ENCODE peak calls at places on chromosomes 6 and 20, in six cellular contexts. U, R, D, G, Q and S are unnamed samples.

GRCh38 chr6:149225370-149225769 is 92.1 kb upstream of the TAB2 start:
- DNase-seq in U (no peak), Q (no peak), R (no peak), D (no peak), G (no peak), S (no peak)

GRCh38 chr6:157721431-157722229 is 101.4 kb upstream of the SNX9 start:
- DNase-seq in G (no peak), D (no peak), U (no peak), Q (no peak), R (no peak), S (no peak)

GRCh38 chr20:56504373-56505005 is 20.1 kb upstream of the FAM209A start:
- DNase-seq in U (peak), G (peak), Q (no peak), R (no peak), D (no peak), S (no peak)

GRCh38 chr20:4476903-4477302 is 244.8 kb upstream of the PRND start:
- DNase-seq in U (no peak), Q (no peak), R (no peak), G (no peak), D (peak), S (no peak)

GRCh38 chr6:83702077-83702476 is 6.8 kb downstream of the SNAP91 start:
- DNase-seq in R (no peak), U (no peak), D (no peak), Q (no peak), G (no peak), S (no peak)

GRCh38 chr6:100420711-100421110 is 44.0 kb downstream of the SIM1 start:
- DNase-seq in D (no peak), Q (no peak), R (no peak), U (no peak), G (no peak), S (no peak)

GRCh38 chr20:1562622-1563021 is 5.1 kb upstream of the SIRPD start:
- DNase-seq in U (no peak), R (no peak), Q (no peak), D (no peak), G (no peak), S (no peak)

GRCh38 chr6:145960918-145961604 is 3.1 kb downstream of the SHPRH start:
- DNase-seq in D (no peak), Q (no peak), U (peak), G (no peak), R (no peak), S (no peak)

GRCh38 chr6:150732765-150733539 is 132.6 kb upstream of the MTHFD1L start:
- DNase-seq in G (no peak), Q (no peak), R (peak), D (no peak), U (no peak), S (peak)

GRCh38 chr6:26305097-26305841 is 59.7 kb upstream of the BTN3A2 start:
- DNase-seq in Q (no peak), D (peak), G (peak), R (peak), U (peak), S (no peak)